ENCODE peak calls at places on chromosomes 13 and 19, in seven cellular contexts. One of them, this sample, is unnamed.

GRCh38 chr13:110841846-110842245 is 73.0 kb downstream of the ANKRD10 start:
- DNase-seq in brain microvascular endothelial cell: no peak
- DNase-seq in breast epithelium: no peak
- DNase-seq in left lung: no peak
- DNase-seq in CD8-positive, alpha-beta T cell: no peak
- DNase-seq in A549: no peak
- DNase-seq in psoas muscle: no peak
- DNase-seq in this sample: no peak

GRCh38 chr13:99590519-99591011 is 89.3 kb downstream of the TM9SF2 start:
- DNase-seq in breast epithelium: no peak
- DNase-seq in psoas muscle: no peak
- DNase-seq in A549: no peak
- DNase-seq in brain microvascular endothelial cell: peak; percentile 34
- DNase-seq in left lung: no peak
- DNase-seq in CD8-positive, alpha-beta T cell: no peak
- DNase-seq in this sample: no peak

GRCh38 chr13:25046274-25046984 is 49.5 kb upstream of the PABPC3 start:
- DNase-seq in psoas muscle: no peak
- DNase-seq in left lung: no peak
- DNase-seq in A549: no peak
- DNase-seq in CD8-positive, alpha-beta T cell: no peak
- DNase-seq in brain microvascular endothelial cell: no peak
- DNase-seq in breast epithelium: no peak
- DNase-seq in this sample: no peak

GRCh38 chr19:47231215-47232054 is 436 bp upstream of the BBC3 start:
- DNase-seq in A549: peak; percentile 90
- DNase-seq in breast epithelium: peak; percentile 85
- DNase-seq in CD8-positive, alpha-beta T cell: peak; percentile 93
- DNase-seq in left lung: peak; percentile 98
- DNase-seq in psoas muscle: peak; percentile 90
- DNase-seq in brain microvascular endothelial cell: peak; percentile 83
- DNase-seq in this sample: peak; percentile 95

GRCh38 chr13:29453657-29454056 is 141.8 kb downstream of the SLC7A1 start:
- DNase-seq in brain microvascular endothelial cell: no peak
- DNase-seq in breast epithelium: no peak
- DNase-seq in CD8-positive, alpha-beta T cell: no peak
- DNase-seq in psoas muscle: no peak
- DNase-seq in A549: no peak
- DNase-seq in left lung: no peak
- DNase-seq in this sample: no peak

GRCh38 chr19:18798384-18799352 is 7.6 kb upstream of the COMP start:
- DNase-seq in breast epithelium: no peak
- DNase-seq in psoas muscle: no peak
- DNase-seq in A549: no peak
- DNase-seq in left lung: peak; percentile 76
- DNase-seq in brain microvascular endothelial cell: no peak
- DNase-seq in CD8-positive, alpha-beta T cell: no peak
- DNase-seq in this sample: no peak

GRCh38 chr13:38575427-38575826 is 111.5 kb upstream of the FREM2 start:
- DNase-seq in A549: no peak
- DNase-seq in psoas muscle: no peak
- DNase-seq in CD8-positive, alpha-beta T cell: no peak
- DNase-seq in breast epithelium: no peak
- DNase-seq in left lung: no peak
- DNase-seq in brain microvascular endothelial cell: no peak
- DNase-seq in this sample: no peak

GRCh38 chr13:67148219-67148583 is 81.9 kb downstream of the PCDH9 start:
- DNase-seq in psoas muscle: no peak
- DNase-seq in left lung: no peak
- DNase-seq in A549: no peak
- DNase-seq in brain microvascular endothelial cell: peak; percentile 6
- DNase-seq in breast epithelium: no peak
- DNase-seq in CD8-positive, alpha-beta T cell: no peak
- DNase-seq in this sample: no peak

GRCh38 chr13:36332986-36333385 is 13.2 kb downstream of the SPART start:
- DNase-seq in A549: no peak
- DNase-seq in left lung: no peak
- DNase-seq in breast epithelium: no peak
- DNase-seq in brain microvascular endothelial cell: no peak
- DNase-seq in psoas muscle: no peak
- DNase-seq in CD8-positive, alpha-beta T cell: no peak
- DNase-seq in this sample: no peak

GRCh38 chr19:51549533-51550324 is 18.3 kb upstream of the SIGLEC6 start:
- DNase-seq in brain microvascular endothelial cell: no peak
- DNase-seq in CD8-positive, alpha-beta T cell: no peak
- DNase-seq in psoas muscle: no peak
- DNase-seq in A549: no peak
- DNase-seq in left lung: no peak
- DNase-seq in breast epithelium: no peak
- DNase-seq in this sample: no peak

GRCh38 chr19:54162241-54162805 is 2.8 kb upstream of the LENG1 start:
- DNase-seq in left lung: peak; percentile 95
- DNase-seq in CD8-positive, alpha-beta T cell: peak; percentile 83
- DNase-seq in A549: peak; percentile 89
- DNase-seq in psoas muscle: peak; percentile 86
- DNase-seq in brain microvascular endothelial cell: peak; percentile 51
- DNase-seq in breast epithelium: peak; percentile 87
- DNase-seq in this sample: peak; percentile 97

GRCh38 chr19:6711605-6712004 is 8.8 kb downstream of the C3 start:
- DNase-seq in psoas muscle: no peak
- DNase-seq in CD8-positive, alpha-beta T cell: no peak
- DNase-seq in A549: no peak
- DNase-seq in breast epithelium: no peak
- DNase-seq in brain microvascular endothelial cell: no peak
- DNase-seq in left lung: peak; percentile 28
- DNase-seq in this sample: no peak

GRCh38 chr19:34288381-34288780 is 34.0 kb downstream of the GARRE1 start:
- DNase-seq in left lung: no peak
- DNase-seq in psoas muscle: no peak
- DNase-seq in CD8-positive, alpha-beta T cell: no peak
- DNase-seq in A549: no peak
- DNase-seq in breast epithelium: no peak
- DNase-seq in brain microvascular endothelial cell: no peak
- DNase-seq in this sample: no peak

GRCh38 chr13:60990032-60990733 is 425.5 kb downstream of the PCDH20 start:
- DNase-seq in left lung: no peak
- DNase-seq in psoas muscle: no peak
- DNase-seq in breast epithelium: no peak
- DNase-seq in A549: peak; percentile 12
- DNase-seq in CD8-positive, alpha-beta T cell: no peak
- DNase-seq in brain microvascular endothelial cell: no peak
- DNase-seq in this sample: no peak

GRCh38 chr13:94660695-94661324 is 51.5 kb downstream of the SOX21 start:
- DNase-seq in A549: peak; percentile 45
- DNase-seq in psoas muscle: no peak
- DNase-seq in left lung: no peak
- DNase-seq in brain microvascular endothelial cell: peak; percentile 27
- DNase-seq in breast epithelium: no peak
- DNase-seq in CD8-positive, alpha-beta T cell: no peak
- DNase-seq in this sample: no peak

GRCh38 chr13:111319998-111320911 is at the start of gene TEX29:
- DNase-seq in CD8-positive, alpha-beta T cell: no peak
- DNase-seq in psoas muscle: no peak
- DNase-seq in left lung: peak; percentile 74
- DNase-seq in A549: no peak
- DNase-seq in breast epithelium: no peak
- DNase-seq in brain microvascular endothelial cell: no peak
- DNase-seq in this sample: peak; percentile 38

GRCh38 chr19:3398114-3398899 is 31.9 kb downstream of the NFIC start:
- DNase-seq in A549: no peak
- DNase-seq in psoas muscle: peak; percentile 70
- DNase-seq in breast epithelium: peak; percentile 66
- DNase-seq in brain microvascular endothelial cell: no peak
- DNase-seq in left lung: peak; percentile 85
- DNase-seq in CD8-positive, alpha-beta T cell: no peak
- DNase-seq in this sample: no peak

DNA sequence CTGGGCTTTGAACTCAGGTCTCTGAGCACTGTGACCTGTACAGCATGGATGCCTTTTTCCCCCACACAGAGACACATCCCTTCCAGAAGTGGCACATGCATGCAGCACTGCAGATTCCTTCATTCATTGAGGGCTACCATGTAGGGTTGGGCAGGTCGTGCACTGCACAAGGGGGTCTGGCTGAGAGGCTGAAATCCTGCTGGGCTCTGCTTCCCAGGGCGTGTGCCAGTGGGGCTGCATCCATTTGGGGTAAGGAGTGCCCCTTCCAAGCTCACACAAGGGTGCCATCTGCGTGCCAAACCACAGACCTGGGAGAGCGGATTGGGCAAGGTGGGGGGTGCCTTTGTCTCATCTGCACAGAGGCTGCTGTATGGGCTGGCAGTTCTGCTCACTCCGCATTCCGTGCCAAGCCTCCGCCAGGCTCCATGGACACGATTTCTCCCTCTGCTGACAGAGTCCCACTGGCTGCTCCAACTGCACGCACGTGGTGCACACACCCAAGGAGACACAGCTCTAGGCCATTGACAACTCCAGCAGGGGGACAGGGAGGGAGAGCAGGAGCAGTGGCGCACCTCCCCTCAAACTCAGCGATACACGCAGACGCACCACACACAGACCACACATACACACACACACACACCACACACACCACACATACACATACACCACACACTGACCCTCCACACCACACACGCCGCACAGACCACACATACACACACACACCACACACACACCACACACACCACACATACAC is 4.5 kb upstream of the SHISA7 start:
- DNase-seq in CD8-positive, alpha-beta T cell: no peak
- DNase-seq in left lung: no peak
- DNase-seq in A549: peak; percentile 90
- DNase-seq in brain microvascular endothelial cell: no peak
- DNase-seq in breast epithelium: no peak
- DNase-seq in psoas muscle: no peak
- DNase-seq in this sample: no peak
- TF ChIP-seq CTCF in CD8-positive, alpha-beta T cell: no peak
- TF ChIP-seq CTCF in left lung: no peak
- TF ChIP-seq CTCF in A549: no peak
- TF ChIP-seq CTCF in brain microvascular endothelial cell: no peak
- TF ChIP-seq CTCF in breast epithelium: no peak
- TF ChIP-seq CTCF in psoas muscle: no peak
- TF ChIP-seq CTCF in this sample: no peak

DNA sequence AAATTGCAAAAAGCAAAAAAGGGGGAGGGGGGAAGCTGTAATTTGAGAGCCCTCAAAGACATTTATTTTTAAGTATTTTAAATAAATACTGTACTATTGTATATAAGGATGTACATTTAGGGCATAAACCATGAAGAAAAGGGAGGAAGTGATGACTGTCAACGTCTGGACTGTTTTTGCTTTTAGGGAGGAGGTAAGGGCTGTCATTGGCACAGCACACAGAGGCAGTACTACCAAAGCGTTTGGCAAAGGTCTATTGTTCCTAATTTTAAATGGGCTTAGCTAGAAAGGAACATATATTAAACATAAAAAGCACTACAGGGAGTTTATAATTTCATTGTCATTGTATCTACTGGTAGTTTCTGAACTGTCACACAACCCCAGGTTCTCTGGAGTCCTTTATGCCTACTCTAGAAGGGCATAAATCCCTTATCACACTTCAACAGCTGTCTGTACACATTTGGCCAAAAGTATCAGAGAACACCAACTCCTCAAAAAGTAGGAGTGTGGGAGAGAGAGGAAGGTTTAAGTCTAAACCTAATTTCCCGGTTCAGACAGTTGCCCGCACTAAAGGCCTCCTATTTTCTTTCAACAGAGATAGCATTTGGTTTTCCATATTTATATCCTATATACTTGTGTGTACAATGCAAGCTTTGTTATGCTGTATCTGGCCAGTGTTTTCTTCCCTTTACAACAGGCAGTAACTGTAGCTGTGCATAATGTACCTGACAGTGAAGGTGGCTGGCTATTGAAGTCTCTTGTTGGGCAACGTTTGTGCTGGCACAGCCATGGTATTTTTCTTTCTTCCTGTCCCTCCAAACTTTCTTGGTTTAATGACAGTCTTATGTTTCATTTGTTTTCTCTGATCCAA is 406.2 kb downstream of the KLF5 start:
- DNase-seq in brain microvascular endothelial cell: no peak
- DNase-seq in left lung: no peak
- DNase-seq in psoas muscle: no peak
- DNase-seq in CD8-positive, alpha-beta T cell: no peak
- DNase-seq in A549: no peak
- DNase-seq in breast epithelium: no peak
- DNase-seq in this sample: peak; percentile 50
- H3K27ac ChIP-seq in brain microvascular endothelial cell: no peak overlapping the region
- H3K27ac ChIP-seq in left lung: no peak overlapping the region
- H3K27ac ChIP-seq in psoas muscle: no peak overlapping the region
- H3K27ac ChIP-seq in CD8-positive, alpha-beta T cell: no peak overlapping the region
- H3K27ac ChIP-seq in A549: peak overlapping the region; percentile 74
- H3K27ac ChIP-seq in breast epithelium: peak overlapping the region; percentile 46
- H3K27ac ChIP-seq in this sample: peak overlapping the region; percentile 88

DNA sequence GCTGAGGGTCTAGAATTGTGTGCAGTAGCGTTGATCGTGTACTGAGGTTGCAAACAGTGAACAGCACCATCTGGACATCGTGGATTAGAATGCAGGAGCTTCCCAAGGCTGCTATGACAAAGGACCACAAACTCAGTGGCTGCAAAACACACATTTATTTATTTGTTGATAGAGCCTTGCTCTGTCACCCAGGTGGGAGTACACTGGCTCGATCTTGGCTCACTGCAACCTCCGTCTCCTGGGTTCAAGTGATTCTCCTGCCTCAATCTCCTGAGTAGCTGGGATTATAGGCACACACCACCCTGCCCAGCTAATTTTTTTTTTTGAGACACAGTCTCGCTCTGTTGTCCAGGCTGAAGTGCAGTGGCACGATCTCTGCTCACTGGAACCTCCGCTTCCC is 2.3 kb upstream of the UHRF1 start:
- DNase-seq in psoas muscle: no peak
- DNase-seq in CD8-positive, alpha-beta T cell: no peak
- DNase-seq in breast epithelium: no peak
- DNase-seq in A549: no peak
- DNase-seq in brain microvascular endothelial cell: no peak
- DNase-seq in left lung: no peak
- DNase-seq in this sample: no peak
- TF ChIP-seq CTCF in psoas muscle: no peak
- TF ChIP-seq CTCF in CD8-positive, alpha-beta T cell: no peak
- TF ChIP-seq CTCF in breast epithelium: no peak
- TF ChIP-seq CTCF in A549: no peak
- TF ChIP-seq CTCF in brain microvascular endothelial cell: peak; percentile 20
- TF ChIP-seq CTCF in left lung: no peak
- TF ChIP-seq CTCF in this sample: no peak

GRCh38 chr19:58552655-58553054 is 2.2 kb downstream of the CHMP2A start:
- DNase-seq in psoas muscle: no peak
- DNase-seq in A549: no peak
- DNase-seq in left lung: no peak
- DNase-seq in brain microvascular endothelial cell: no peak
- DNase-seq in CD8-positive, alpha-beta T cell: no peak
- DNase-seq in breast epithelium: no peak
- DNase-seq in this sample: no peak

GRCh38 chr19:58550362-58551122 is 4.4 kb downstream of the CHMP2A start:
- DNase-seq in brain microvascular endothelial cell: no peak
- DNase-seq in left lung: no peak
- DNase-seq in psoas muscle: no peak
- DNase-seq in CD8-positive, alpha-beta T cell: no peak
- DNase-seq in breast epithelium: no peak
- DNase-seq in A549: no peak
- DNase-seq in this sample: no peak

GRCh38 chr19:58551123-58551497 is 3.8 kb downstream of the CHMP2A start:
- DNase-seq in breast epithelium: no peak
- DNase-seq in A549: no peak
- DNase-seq in left lung: no peak
- DNase-seq in psoas muscle: no peak
- DNase-seq in CD8-positive, alpha-beta T cell: no peak
- DNase-seq in brain microvascular endothelial cell: no peak
- DNase-seq in this sample: no peak

GRCh38 chr19:58549664-58550361 is 5.1 kb downstream of the CHMP2A start:
- DNase-seq in A549: no peak
- DNase-seq in brain microvascular endothelial cell: no peak
- DNase-seq in left lung: no peak
- DNase-seq in psoas muscle: no peak
- DNase-seq in CD8-positive, alpha-beta T cell: no peak
- DNase-seq in breast epithelium: no peak
- DNase-seq in this sample: no peak

GRCh38 chr19:58551577-58552471 is 3.1 kb downstream of the CHMP2A start:
- DNase-seq in psoas muscle: no peak
- DNase-seq in A549: no peak
- DNase-seq in CD8-positive, alpha-beta T cell: no peak
- DNase-seq in breast epithelium: no peak
- DNase-seq in brain microvascular endothelial cell: no peak
- DNase-seq in left lung: no peak
- DNase-seq in this sample: no peak
- H3K27ac ChIP-seq in psoas muscle: no peak overlapping the region
- H3K27ac ChIP-seq in A549: no peak overlapping the region
- H3K27ac ChIP-seq in CD8-positive, alpha-beta T cell: no peak overlapping the region
- H3K27ac ChIP-seq in breast epithelium: no peak overlapping the region
- H3K27ac ChIP-seq in brain microvascular endothelial cell: no peak overlapping the region
- H3K27ac ChIP-seq in left lung: no peak overlapping the region
- H3K27ac ChIP-seq in this sample: no peak overlapping the region

This sample was measured in Peyer's patch.